ENCODE peak calls at places on chromosomes 3 and 15, in four cellular contexts. One of them, this sample, is unnamed.

GRCh38 chr3:128004661-128005060 is 47.6 kb upstream of the SEC61A1 start:
- DNase-seq in thoracic aorta: no peak
- DNase-seq in foreskin fibroblast: no peak
- DNase-seq in endothelial cell: no peak
- DNase-seq in this sample: no peak

GRCh38 chr3:140438736-140439505 is 238.9 kb upstream of the TRIM42 start:
- DNase-seq in thoracic aorta: no peak
- DNase-seq in foreskin fibroblast: no peak
- DNase-seq in endothelial cell: no peak
- DNase-seq in this sample: no peak

GRCh38 chr3:67415504-67415903 is 238.9 kb downstream of the SUCLG2 start:
- DNase-seq in thoracic aorta: no peak
- DNase-seq in foreskin fibroblast: peak; percentile 80
- DNase-seq in endothelial cell: no peak
- DNase-seq in this sample: no peak

GRCh38 chr3:23246651-23247050 is 43.5 kb downstream of the UBE2E2 start:
- DNase-seq in thoracic aorta: no peak
- DNase-seq in foreskin fibroblast: no peak
- DNase-seq in endothelial cell: no peak
- DNase-seq in this sample: no peak

GRCh38 chr3:190860531-190860930 is 2.0 kb downstream of the GMNC start:
- DNase-seq in thoracic aorta: no peak
- DNase-seq in foreskin fibroblast: no peak
- DNase-seq in endothelial cell: no peak
- DNase-seq in this sample: no peak

GRCh38 chr3:180142472-180142871 is 105.7 kb upstream of the PEX5L start:
- DNase-seq in thoracic aorta: no peak
- DNase-seq in foreskin fibroblast: no peak
- DNase-seq in endothelial cell: no peak
- DNase-seq in this sample: no peak

GRCh38 chr3:47419083-47420043 is 38.5 kb downstream of the PTPN23 start:
- DNase-seq in thoracic aorta: no peak
- DNase-seq in foreskin fibroblast: no peak
- DNase-seq in endothelial cell: no peak
- DNase-seq in this sample: no peak

GRCh38 chr15:56968821-56969220 is 50.4 kb downstream of the TCF12 start:
- DNase-seq in thoracic aorta: no peak
- DNase-seq in foreskin fibroblast: no peak
- DNase-seq in endothelial cell: no peak
- DNase-seq in this sample: no peak

GRCh38 chr3:37862219-37862711 is 585 bp downstream of the CTDSPL start:
- DNase-seq in thoracic aorta: no peak
- DNase-seq in foreskin fibroblast: peak; percentile 81
- DNase-seq in endothelial cell: peak; percentile 27
- DNase-seq in this sample: no peak

GRCh38 chr15:34684351-34684750 is 70.4 kb downstream of the GJD2 start:
- DNase-seq in thoracic aorta: no peak
- DNase-seq in foreskin fibroblast: no peak
- DNase-seq in endothelial cell: no peak
- DNase-seq in this sample: no peak

GRCh38 chr3:170909129-170909903 is 879 bp upstream of the EIF5A2 start:
- DNase-seq in thoracic aorta: no peak
- DNase-seq in foreskin fibroblast: peak; percentile 91
- DNase-seq in endothelial cell: no peak
- DNase-seq in this sample: no peak

GRCh38 chr3:1138036-1138435 is 45.2 kb downstream of the CNTN6 start:
- DNase-seq in thoracic aorta: no peak
- DNase-seq in foreskin fibroblast: no peak
- DNase-seq in endothelial cell: no peak
- DNase-seq in this sample: no peak

GRCh38 chr15:55800216-55800615 is 57.3 kb upstream of the PRTG start:
- DNase-seq in thoracic aorta: no peak
- DNase-seq in foreskin fibroblast: no peak
- DNase-seq in endothelial cell: no peak
- DNase-seq in this sample: no peak

GRCh38 chr3:47577583-47578118 is 1.0 kb downstream of the CSPG5 start:
- DNase-seq in thoracic aorta: no peak
- DNase-seq in foreskin fibroblast: peak; percentile 42
- DNase-seq in endothelial cell: peak; percentile 15
- DNase-seq in this sample: no peak

GRCh38 chr3:42803800-42804112 is 534 bp downstream of the HIGD1A start:
- DNase-seq in thoracic aorta: no peak
- DNase-seq in foreskin fibroblast: peak; percentile 58
- DNase-seq in endothelial cell: peak; percentile 42
- DNase-seq in this sample: no peak

GRCh38 chr3:69690-70089 is 126.9 kb upstream of the CHL1 start:
- DNase-seq in thoracic aorta: no peak
- DNase-seq in foreskin fibroblast: no peak
- DNase-seq in endothelial cell: no peak
- DNase-seq in this sample: no peak

GRCh38 chr3:13850161-13850945 is 29.5 kb downstream of the WNT7A start:
- DNase-seq in thoracic aorta: no peak
- DNase-seq in foreskin fibroblast: no peak
- DNase-seq in endothelial cell: no peak
- DNase-seq in this sample: no peak

GRCh38 chr3:97910931-97911351 is 61.3 kb downstream of the RIOX2 start:
- DNase-seq in thoracic aorta: no peak
- DNase-seq in foreskin fibroblast: no peak
- DNase-seq in endothelial cell: no peak
- DNase-seq in this sample: no peak

GRCh38 chr3:33717616-33717865 is 513 bp downstream of the CLASP2 start:
- DNase-seq in thoracic aorta: no peak
- DNase-seq in foreskin fibroblast: peak; percentile 83
- DNase-seq in endothelial cell: peak; percentile 71
- DNase-seq in this sample: peak; percentile 29

DNA sequence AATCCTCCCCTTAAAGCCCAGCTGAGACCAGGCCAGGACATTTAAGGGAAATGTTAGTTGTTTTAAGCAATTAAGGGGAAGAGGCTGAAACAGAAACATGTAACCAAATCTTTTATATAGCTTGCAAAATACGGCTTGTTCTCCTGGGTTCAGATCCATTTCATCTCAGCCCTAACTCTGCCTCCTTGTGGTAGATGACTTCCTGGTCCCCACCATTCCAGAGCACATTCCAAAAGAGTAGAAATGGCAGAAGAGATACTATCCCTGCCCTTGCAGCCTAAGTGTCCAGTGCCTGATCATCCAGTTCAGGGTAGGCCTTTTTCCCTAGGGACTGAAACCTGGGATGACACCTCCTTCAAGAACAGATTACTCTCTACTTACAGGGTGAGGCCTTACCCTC is 266.2 kb upstream of the VEPH1 start:
- DNase-seq in thoracic aorta: no peak
- DNase-seq in foreskin fibroblast: no peak
- DNase-seq in endothelial cell: no peak
- DNase-seq in this sample: no peak
- TF ChIP-seq CTCF in thoracic aorta: no peak
- TF ChIP-seq CTCF in foreskin fibroblast: no peak
- TF ChIP-seq CTCF in endothelial cell: no peak
- TF ChIP-seq CTCF in this sample: no peak

GRCh38 chr3:176765491-176765890 is 431.8 kb downstream of the TBL1XR1 start:
- DNase-seq in thoracic aorta: no peak
- DNase-seq in foreskin fibroblast: no peak
- DNase-seq in endothelial cell: no peak
- DNase-seq in this sample: no peak
- TF ChIP-seq CTCF in thoracic aorta: no peak
- TF ChIP-seq CTCF in foreskin fibroblast: no peak
- TF ChIP-seq CTCF in endothelial cell: no peak
- TF ChIP-seq CTCF in this sample: no peak

GRCh38 chr15:29616512-29616911 is 205.8 kb downstream of the TJP1 start:
- DNase-seq in thoracic aorta: no peak
- DNase-seq in foreskin fibroblast: no peak
- DNase-seq in endothelial cell: no peak
- DNase-seq in this sample: no peak

GRCh38 chr15:29612096-29612495 is 210.2 kb downstream of the TJP1 start:
- DNase-seq in thoracic aorta: no peak
- DNase-seq in foreskin fibroblast: peak; percentile 15
- DNase-seq in endothelial cell: peak; percentile 13
- DNase-seq in this sample: no peak

GRCh38 chr15:29612701-29613100 is 209.6 kb downstream of the TJP1 start:
- DNase-seq in thoracic aorta: no peak
- DNase-seq in foreskin fibroblast: no peak
- DNase-seq in endothelial cell: no peak
- DNase-seq in this sample: no peak

GRCh38 chr15:29615791-29616190 is 206.5 kb downstream of the TJP1 start:
- DNase-seq in thoracic aorta: no peak
- DNase-seq in foreskin fibroblast: no peak
- DNase-seq in endothelial cell: no peak
- DNase-seq in this sample: no peak

DNA sequence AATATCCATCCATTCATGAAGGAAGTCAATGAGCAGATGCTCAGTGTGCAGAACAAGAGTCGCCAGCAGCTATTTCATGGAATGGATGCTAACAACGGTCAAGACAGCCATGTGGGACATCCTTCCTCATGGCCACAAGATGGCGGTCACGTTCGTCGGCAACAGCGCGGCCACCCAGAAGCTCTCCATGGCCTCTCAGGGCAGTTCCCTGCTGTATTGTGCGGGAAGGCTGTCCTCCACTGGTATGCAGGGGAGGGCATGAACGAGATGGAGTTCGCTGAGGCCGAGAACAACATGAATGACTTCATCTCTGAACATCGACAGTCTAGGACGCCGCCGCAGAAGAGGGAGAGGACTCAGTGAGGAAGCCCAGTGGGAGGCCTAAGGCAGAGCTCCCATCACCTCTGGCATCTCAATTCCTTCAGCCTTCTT is 208.3 kb downstream of the TJP1 start:
- DNase-seq in thoracic aorta: no peak
- DNase-seq in foreskin fibroblast: no peak
- DNase-seq in endothelial cell: no peak
- DNase-seq in this sample: no peak
- TF ChIP-seq CTCF in thoracic aorta: no peak
- TF ChIP-seq CTCF in foreskin fibroblast: no peak
- TF ChIP-seq CTCF in endothelial cell: no peak
- TF ChIP-seq CTCF in this sample: no peak

GRCh38 chr3:52986938-52987337 is 58.9 kb downstream of the SFMBT1 start:
- DNase-seq in thoracic aorta: no peak
- DNase-seq in foreskin fibroblast: peak; percentile 50
- DNase-seq in endothelial cell: peak; percentile 22
- DNase-seq in this sample: no peak
- TF ChIP-seq CTCF in thoracic aorta: no peak
- TF ChIP-seq CTCF in foreskin fibroblast: peak; percentile 41
- TF ChIP-seq CTCF in endothelial cell: no peak
- TF ChIP-seq CTCF in this sample: no peak

GRCh38 chr15:32029409-32029861 is 880 bp upstream of the CHRNA7 start:
- DNase-seq in thoracic aorta: no peak
- DNase-seq in foreskin fibroblast: peak; percentile 1
- DNase-seq in endothelial cell: peak; percentile 67
- DNase-seq in this sample: no peak
- TF ChIP-seq CTCF in thoracic aorta: no peak
- TF ChIP-seq CTCF in foreskin fibroblast: no peak
- TF ChIP-seq CTCF in endothelial cell: no peak
- TF ChIP-seq CTCF in this sample: no peak

GRCh38 chr3:129855454-129856419 is 37.8 kb downstream of the TMCC1 start:
- DNase-seq in thoracic aorta: no peak
- DNase-seq in foreskin fibroblast: peak; percentile 57
- DNase-seq in endothelial cell: no peak
- DNase-seq in this sample: no peak
- TF ChIP-seq CTCF in thoracic aorta: no peak
- TF ChIP-seq CTCF in foreskin fibroblast: no peak
- TF ChIP-seq CTCF in endothelial cell: no peak
- TF ChIP-seq CTCF in this sample: no peak